ENCODE peak calls at places on chromosome 9, in four cellular contexts. A is choroid plexus epithelial cell, B is astrocyte of the spinal cord, O is psoas muscle. N is an unnamed sample.

GRCh38 chr9:34651286-34651685 is 699 bp upstream of the IL11RA start:
- DNase-seq in B (peak), A (peak), O (peak), N (no peak)

GRCh38 chr9:94706922-94707321 is 19.6 kb upstream of the AOPEP start:
- DNase-seq in A (no peak), O (no peak), B (no peak), N (no peak)

GRCh38 chr9:133897675-133898074 is 94.4 kb downstream of the VAV2 start:
- DNase-seq in B (no peak), O (no peak), A (no peak), N (no peak)

GRCh38 chr9:22452415-22453010 is 5.9 kb downstream of the DMRTA1 start:
- DNase-seq in O (peak), B (peak), A (peak), N (peak)

GRCh38 chr9:34010979-34011378 is 37.7 kb downstream of the UBAP2 start:
- DNase-seq in O (no peak), A (peak), B (no peak), N (peak)

GRCh38 chr9:97903168-97903567 is 19.1 kb downstream of the TRMO start:
- DNase-seq in A (no peak), O (no peak), B (no peak), N (no peak)

GRCh38 chr9:110048976-110049698 is 158.8 kb downstream of the C9orf152 start:
- DNase-seq in O (peak), A (peak), B (peak), N (no peak)

GRCh38 chr9:109910616-109911568 is 130.9 kb downstream of the PALM2AKAP2 start:
- DNase-seq in O (no peak), B (peak), A (peak), N (no peak)

GRCh38 chr9:119370816-119371215 is 1.6 kb upstream of the BRINP1 start:
- DNase-seq in B (peak), A (peak), O (peak), N (peak)

GRCh38 chr9:105883847-105884246 is 189.5 kb downstream of the TMEM38B start:
- DNase-seq in B (no peak), O (no peak), A (no peak), N (no peak)

GRCh38 chr9:136978073-136978864 is 965 bp downstream of the PTGDS start:
- DNase-seq in A (peak), O (peak), B (peak), N (peak)

GRCh38 chr9:124696101-124696500 is 75.0 kb downstream of the NR6A1 start:
- DNase-seq in A (peak), B (peak), O (no peak), N (no peak)

GRCh38 chr9:97714435-97714834 is 17.3 kb upstream of the XPA start:
- DNase-seq in O (no peak), A (peak), B (peak), N (no peak)

GRCh38 chr9:114280636-114281315 is 42.1 kb upstream of the ORM1 start:
- DNase-seq in O (no peak), B (no peak), A (no peak), N (no peak)

GRCh38 chr9:126533911-126534300 is 79.8 kb upstream of the LMX1B start:
- DNase-seq in A (no peak), B (no peak), O (no peak), N (no peak)

GRCh38 chr9:137580209-137580957 is 1.7 kb upstream of the DPH7 start:
- DNase-seq in O (no peak), B (no peak), A (no peak), N (no peak)

GRCh38 chr9:91557352-91557751 is 133.7 kb upstream of the NFIL3 start:
- DNase-seq in O (no peak), B (no peak), A (no peak), N (no peak)
- H3K4me3 ChIP-seq in O (no peak), B (no peak), A (no peak), N (no peak)

GRCh38 chr9:1052908-1053590 is 2.9 kb downstream of the DMRT2 start:
- DNase-seq in A (no peak), O (no peak), B (no peak), N (no peak)

GRCh38 chr9:1052119-1052907 is 2.2 kb downstream of the DMRT2 start:
- DNase-seq in A (no peak), O (no peak), B (no peak), N (no peak)

GRCh38 chr9:1049641-1050040 is 516 bp upstream of the DMRT2 start:
- DNase-seq in B (no peak), O (no peak), A (no peak), N (no peak)

GRCh38 chr9:1050125-1050895 is at the start of gene DMRT2:
- DNase-seq in A (peak), O (peak), B (peak), N (peak)

GRCh38 chr9:1051286-1052118 is 1.3 kb downstream of the DMRT2 start:
- DNase-seq in B (no peak), A (no peak), O (peak), N (no peak)
- H3K4me3 ChIP-seq in B (no peak), A (no peak), O (peak), N (no peak)

GRCh38 chr9:127567119-127567897 is 44.8 kb upstream of the STXBP1 start:
- DNase-seq in A (no peak), O (peak), B (peak), N (peak)
- H3K4me3 ChIP-seq in A (peak), O (peak), B (peak), N (peak)

DNA sequence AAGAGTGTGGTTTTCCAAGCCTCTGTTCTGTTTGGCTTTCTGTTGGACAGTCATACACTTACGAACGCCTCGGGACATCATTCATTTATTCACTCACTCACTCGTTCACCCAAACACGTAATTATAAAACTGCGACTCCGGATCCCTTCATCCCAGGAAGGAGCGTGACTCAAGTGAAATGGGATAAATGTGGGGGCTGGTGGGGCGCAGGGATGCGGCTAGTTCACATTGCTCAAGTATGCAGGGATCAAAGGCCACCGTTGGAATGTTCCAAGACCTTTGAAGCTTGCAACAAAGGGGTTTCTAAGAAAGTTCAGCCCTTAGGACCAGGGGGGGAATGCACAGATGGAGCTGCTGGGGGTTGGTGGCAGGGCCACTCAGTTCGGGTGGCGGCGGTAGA is 64.2 kb downstream of the CFAP77 start:
- DNase-seq in A (peak), O (no peak), B (no peak), N (no peak)
- H3K4me3 ChIP-seq in A (no peak), O (no peak), B (no peak), N (no peak)